ENCODE peak calls at places on chromosomes 2 and 18, in ten cellular contexts. A is iris pigment epithelial cell; P is activated CD8-positive, alpha-beta memory T cell treated with anti-CD3 and anti-CD28 coated beads, Interleukin-2, amount 50 U/mL, for 48 hours; M is iPS-NIHi11; Q is NCI-H748 treated with DMSO at 0.1 percent for 48 hours; X is prostate gland; D is neural crest cell; O is MCF 10A; S is skeletal muscle cell; I is endothelial cell. N is an unnamed sample.

GRCh38 chr18:14089781-14090180 is 42.5 kb downstream of the ZNF519 start:
- DNase-seq in I (no peak), P (no peak), Q (no peak), D (no peak), S (no peak), A (no peak), O (no peak), X (peak), M (no peak), N (no peak)

GRCh38 chr2:16943279-16943958 is 277.8 kb upstream of the CYRIA start:
- DNase-seq in O (peak), Q (no peak), M (no peak), S (no peak), D (no peak), X (peak), P (no peak), I (no peak), A (no peak), N (no peak)

GRCh38 chr2:37414470-37414949 is 70.1 kb downstream of the QPCT start:
- DNase-seq in Q (peak), A (peak), O (peak), X (no peak), I (no peak), S (no peak), D (no peak), M (peak), P (no peak), N (peak)

GRCh38 chr2:11610624-11611242 is 59.3 kb downstream of the NTSR2 start:
- DNase-seq in X (no peak), O (no peak), Q (no peak), P (no peak), D (no peak), A (no peak), I (no peak), S (no peak), M (no peak), N (no peak)

GRCh38 chr18:59609654-59610053 is 87.6 kb downstream of the CCBE1 start:
- DNase-seq in X (no peak), Q (no peak), S (no peak), P (no peak), D (no peak), I (no peak), M (no peak), A (peak), O (no peak), N (no peak)

GRCh38 chr2:237485844-237486243 is 1.2 kb upstream of the MLPH start:
- DNase-seq in I (no peak), M (no peak), X (no peak), Q (no peak), D (no peak), O (no peak), S (no peak), P (no peak), A (no peak), N (no peak)

GRCh38 chr2:119838179-119838578 is 78.5 kb downstream of the PTPN4 start:
- DNase-seq in D (no peak), S (no peak), O (peak), I (no peak), X (peak), P (no peak), A (no peak), M (peak), Q (no peak), N (no peak)

GRCh38 chr18:2906522-2907458 is 60.0 kb downstream of the EMILIN2 start:
- DNase-seq in X (no peak), I (peak), P (peak), A (no peak), M (peak), Q (no peak), S (no peak), O (no peak), D (peak), N (no peak)

GRCh38 chr2:134372141-134372540 is 118.3 kb downstream of the MGAT5 start:
- DNase-seq in I (no peak), A (peak), D (no peak), X (no peak), M (no peak), Q (no peak), S (no peak), O (no peak), P (no peak), N (peak)

GRCh38 chr2:17620280-17620679 is 79.8 kb downstream of the VSNL1 start:
- DNase-seq in Q (no peak), A (peak), O (peak), D (no peak), P (no peak), I (no peak), S (no peak), X (peak), M (peak), N (peak)